ENCODE peak calls at places on chromosomes 11 and 22, in four cellular contexts. One of them, this sample, is unnamed.

GRCh38 chr11:28757725-28758515 is 649.7 kb downstream of the METTL15 start:
- DNase-seq in H1: no peak
- DNase-seq in HepG2: no peak
- DNase-seq in K562: no peak
- DNase-seq in this sample: no peak

GRCh38 chr11:10322830-10323792 is 18.2 kb downstream of the ADM start:
- DNase-seq in K562: peak
- DNase-seq in H1: no peak
- DNase-seq in HepG2: peak
- DNase-seq in this sample: no peak

GRCh38 chr11:64971421-64972233 is at the start of gene MAJIN:
- DNase-seq in H1: peak
- DNase-seq in HepG2: no peak
- DNase-seq in K562: peak
- DNase-seq in this sample: peak

GRCh38 chr11:128814856-128815705 is 52.0 kb downstream of the KCNJ1 start:
- DNase-seq in H1: peak
- DNase-seq in K562: no peak
- DNase-seq in HepG2: no peak
- DNase-seq in this sample: no peak

GRCh38 chr11:67314218-67314617 is 10.9 kb downstream of the SSH3 start:
- DNase-seq in H1: no peak
- DNase-seq in HepG2: no peak
- DNase-seq in K562: no peak
- DNase-seq in this sample: no peak

GRCh38 chr22:32333141-32333768 is 24.4 kb upstream of the RFPL3 start:
- DNase-seq in K562: no peak
- DNase-seq in H1: peak
- DNase-seq in HepG2: no peak
- DNase-seq in this sample: no peak

GRCh38 chr11:77704029-77704428 is 66.4 kb upstream of the CLNS1A start:
- DNase-seq in K562: no peak
- DNase-seq in HepG2: peak
- DNase-seq in H1: no peak
- DNase-seq in this sample: no peak

GRCh38 chr11:66112640-66113098 is 42.6 kb downstream of the PACS1 start:
- DNase-seq in HepG2: no peak
- DNase-seq in K562: no peak
- DNase-seq in H1: no peak
- DNase-seq in this sample: no peak

GRCh38 chr22:50674127-50674493 is 1.5 kb downstream of the SHANK3 start:
- DNase-seq in H1: no peak
- DNase-seq in K562: no peak
- DNase-seq in HepG2: no peak
- DNase-seq in this sample: no peak

GRCh38 chr22:20578192-20578591 is 70.8 kb downstream of the MED15 start:
- DNase-seq in HepG2: no peak
- DNase-seq in H1: no peak
- DNase-seq in K562: no peak
- DNase-seq in this sample: no peak

GRCh38 chr11:70729949-70730348 is 331.6 kb downstream of the CTTN start:
- DNase-seq in K562: no peak
- DNase-seq in HepG2: no peak
- DNase-seq in H1: no peak
- DNase-seq in this sample: no peak

GRCh38 chr22:20010307-20011122 is 6.1 kb downstream of the ARVCF start:
- DNase-seq in HepG2: peak
- DNase-seq in H1: no peak
- DNase-seq in K562: peak
- DNase-seq in this sample: no peak

GRCh38 chr11:23134627-23135026 is 274.4 kb upstream of the CCDC179 start:
- DNase-seq in H1: no peak
- DNase-seq in K562: no peak
- DNase-seq in HepG2: no peak
- DNase-seq in this sample: no peak

GRCh38 chr22:24803064-24803542 is 2.9 kb upstream of the SGSM1 start:
- DNase-seq in H1: peak
- DNase-seq in K562: peak
- DNase-seq in HepG2: peak
- DNase-seq in this sample: no peak

GRCh38 chr11:62105611-62106245 is 18.1 kb upstream of the INCENP start:
- DNase-seq in HepG2: no peak
- DNase-seq in K562: no peak
- DNase-seq in H1: no peak
- DNase-seq in this sample: no peak

GRCh38 chr22:45007946-45008852 is 1.6 kb downstream of the PHF21B start:
- DNase-seq in HepG2: no peak
- DNase-seq in H1: peak
- DNase-seq in K562: peak
- DNase-seq in this sample: no peak

GRCh38 chr22:38866399-38867123 is 5.5 kb downstream of the CBX6 start:
- DNase-seq in HepG2: no peak
- DNase-seq in K562: no peak
- DNase-seq in H1: peak
- DNase-seq in this sample: no peak

GRCh38 chr11:117731689-117732290 is 65.2 kb downstream of the DSCAML1 start:
- DNase-seq in K562: no peak
- DNase-seq in H1: no peak
- DNase-seq in HepG2: no peak
- DNase-seq in this sample: no peak

GRCh38 chr11:1228183-1228821 is 5.4 kb downstream of the MUC5B start:
- DNase-seq in K562: no peak
- DNase-seq in H1: peak
- DNase-seq in HepG2: no peak
- DNase-seq in this sample: no peak

GRCh38 chr11:111765984-111766833 is at the start of gene PPP2R1B:
- DNase-seq in H1: peak
- DNase-seq in K562: peak
- DNase-seq in HepG2: peak
- DNase-seq in this sample: peak

GRCh38 chr22:26585104-26585790 is 4.7 kb downstream of the TPST2 start:
- DNase-seq in H1: no peak
- DNase-seq in K562: no peak
- DNase-seq in HepG2: no peak
- DNase-seq in this sample: no peak
- TF ChIP-seq CREB1 in H1: no peak
- TF ChIP-seq CREB1 in K562: no peak
- TF ChIP-seq CREB1 in HepG2: no peak
- TF ChIP-seq CREB1 in this sample: no peak

GRCh38 chr11:110184974-110185597 is 91.9 kb downstream of the ZC3H12C start:
- DNase-seq in K562: no peak
- DNase-seq in HepG2: peak
- DNase-seq in H1: no peak
- DNase-seq in this sample: no peak

GRCh38 chr11:110186456-110186855 is 93.3 kb downstream of the ZC3H12C start:
- DNase-seq in K562: no peak
- DNase-seq in H1: no peak
- DNase-seq in HepG2: no peak
- DNase-seq in this sample: no peak

GRCh38 chr11:110186867-110187266 is 93.7 kb downstream of the ZC3H12C start:
- DNase-seq in H1: no peak
- DNase-seq in HepG2: no peak
- DNase-seq in K562: no peak
- DNase-seq in this sample: no peak

GRCh38 chr11:110185599-110185998 is 92.4 kb downstream of the ZC3H12C start:
- DNase-seq in HepG2: no peak
- DNase-seq in K562: no peak
- DNase-seq in H1: no peak
- DNase-seq in this sample: no peak

GRCh38 chr11:110187731-110188130 is 94.5 kb downstream of the ZC3H12C start:
- DNase-seq in K562: no peak
- DNase-seq in HepG2: no peak
- DNase-seq in H1: no peak
- DNase-seq in this sample: no peak
- TF ChIP-seq CBX5 in K562: no peak
- TF ChIP-seq CBX5 in HepG2: no peak
- TF ChIP-seq CBX5 in H1: no peak
- TF ChIP-seq CBX5 in this sample: no peak

GRCh38 chr11:119421351-119421750 is 1.6 kb downstream of the THY1 start:
- DNase-seq in H1: no peak
- DNase-seq in K562: no peak
- DNase-seq in HepG2: no peak
- DNase-seq in this sample: no peak

GRCh38 chr11:119423459-119424254 is 685 bp upstream of the THY1 start:
- DNase-seq in HepG2: no peak
- DNase-seq in H1: no peak
- DNase-seq in K562: no peak
- DNase-seq in this sample: no peak

GRCh38 chr11:119422505-119423416 is at the start of gene THY1:
- DNase-seq in H1: peak
- DNase-seq in HepG2: no peak
- DNase-seq in K562: peak
- DNase-seq in this sample: no peak

GRCh38 chr11:119420631-119421030 is 2.3 kb downstream of the THY1 start:
- DNase-seq in K562: no peak
- DNase-seq in HepG2: no peak
- DNase-seq in H1: no peak
- DNase-seq in this sample: no peak

DNA sequence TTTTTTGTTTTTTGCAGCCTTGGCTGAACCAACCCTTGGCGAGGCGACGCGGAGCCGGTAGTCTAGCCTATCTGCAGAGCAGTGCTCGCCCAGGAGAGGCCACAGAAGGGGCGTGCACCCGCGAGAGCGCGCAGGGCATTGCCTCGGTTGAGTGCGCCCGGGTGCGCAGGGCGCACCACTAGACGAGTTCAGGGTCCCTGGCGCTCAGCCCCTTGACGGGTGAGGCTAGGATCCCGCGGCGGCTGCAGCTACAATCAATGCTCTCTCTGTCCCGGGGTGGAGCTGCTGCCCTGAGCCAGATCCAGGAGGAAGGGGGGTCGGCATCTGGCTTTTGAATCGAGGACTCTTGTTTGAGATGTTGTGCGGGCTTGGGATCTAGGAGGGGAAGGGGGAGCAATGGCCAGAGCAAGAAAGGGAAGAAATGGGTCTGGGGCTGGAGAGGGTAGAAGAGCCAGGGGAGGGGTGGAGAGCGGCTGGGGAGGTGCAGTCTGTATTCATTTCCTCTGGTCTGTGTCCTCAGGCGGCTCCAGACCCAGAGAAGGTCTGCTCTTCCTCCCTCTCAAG is 949 bp downstream of the THY1 start:
- DNase-seq in H1: no peak
- DNase-seq in HepG2: no peak
- DNase-seq in K562: no peak
- DNase-seq in this sample: no peak
- TF ChIP-seq EZH2 in H1: no peak
- TF ChIP-seq EZH2 in HepG2: no peak
- TF ChIP-seq EZH2 in K562: no peak
- TF ChIP-seq EZH2 in this sample: no peak

GRCh38 chr22:36374603-36375024 is 13.2 kb downstream of the MYH9 start:
- DNase-seq in H1: no peak
- DNase-seq in K562: no peak
- DNase-seq in HepG2: no peak
- DNase-seq in this sample: no peak
- TF ChIP-seq CREB1 in H1: no peak
- TF ChIP-seq CREB1 in K562: no peak
- TF ChIP-seq CREB1 in HepG2: no peak
- TF ChIP-seq CREB1 in this sample: no peak

DNA sequence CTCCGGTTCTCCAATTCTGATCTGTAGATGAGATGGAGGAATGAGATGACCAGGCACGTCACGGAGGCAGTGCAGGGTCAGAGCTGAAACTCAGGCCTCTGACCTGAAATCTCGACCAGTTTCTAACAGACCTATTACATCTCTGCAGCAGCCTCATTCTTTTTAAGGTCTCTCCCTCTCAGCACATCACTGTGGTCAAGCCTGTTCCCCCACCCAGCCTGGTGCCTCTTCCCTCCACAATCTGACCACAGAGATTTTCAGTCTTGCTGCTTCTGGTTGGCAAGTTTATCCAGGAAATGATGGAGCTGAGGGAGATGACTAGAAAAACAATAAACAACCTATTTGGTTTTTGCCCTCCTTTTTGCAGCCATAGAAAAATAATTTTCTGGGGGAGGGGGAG is 9.5 kb downstream of the GRAMD1B start:
- DNase-seq in H1: no peak
- DNase-seq in K562: no peak
- DNase-seq in HepG2: no peak
- DNase-seq in this sample: no peak
- TF ChIP-seq CBX5 in H1: no peak
- TF ChIP-seq CBX5 in K562: no peak
- TF ChIP-seq CBX5 in HepG2: no peak
- TF ChIP-seq CBX5 in this sample: no peak

DNA sequence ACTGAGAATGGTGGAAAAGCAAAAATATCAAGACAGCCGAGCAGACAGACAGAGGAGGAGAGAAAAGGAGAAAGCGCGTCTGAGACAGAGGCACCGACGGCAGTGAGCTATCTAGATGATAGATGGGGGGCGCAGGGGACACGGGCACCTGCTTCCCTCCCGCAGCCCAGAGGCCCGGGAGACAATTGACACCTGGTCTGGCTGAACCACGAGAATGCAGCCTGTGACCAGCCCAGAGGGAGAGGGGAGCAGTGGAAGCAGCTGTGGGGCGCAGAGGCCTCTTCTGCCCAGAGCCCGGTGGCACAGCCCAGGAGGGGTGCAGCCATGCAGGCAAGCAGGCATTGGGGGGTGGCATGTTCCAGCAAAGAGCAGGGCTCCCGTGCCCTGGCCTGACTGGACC is 48.2 kb downstream of the ELFN2 start:
- DNase-seq in K562: no peak
- DNase-seq in HepG2: no peak
- DNase-seq in H1: no peak
- DNase-seq in this sample: no peak
- TF ChIP-seq EZH2 in K562: no peak
- TF ChIP-seq EZH2 in HepG2: no peak
- TF ChIP-seq EZH2 in H1: no peak
- TF ChIP-seq EZH2 in this sample: no peak

DNA sequence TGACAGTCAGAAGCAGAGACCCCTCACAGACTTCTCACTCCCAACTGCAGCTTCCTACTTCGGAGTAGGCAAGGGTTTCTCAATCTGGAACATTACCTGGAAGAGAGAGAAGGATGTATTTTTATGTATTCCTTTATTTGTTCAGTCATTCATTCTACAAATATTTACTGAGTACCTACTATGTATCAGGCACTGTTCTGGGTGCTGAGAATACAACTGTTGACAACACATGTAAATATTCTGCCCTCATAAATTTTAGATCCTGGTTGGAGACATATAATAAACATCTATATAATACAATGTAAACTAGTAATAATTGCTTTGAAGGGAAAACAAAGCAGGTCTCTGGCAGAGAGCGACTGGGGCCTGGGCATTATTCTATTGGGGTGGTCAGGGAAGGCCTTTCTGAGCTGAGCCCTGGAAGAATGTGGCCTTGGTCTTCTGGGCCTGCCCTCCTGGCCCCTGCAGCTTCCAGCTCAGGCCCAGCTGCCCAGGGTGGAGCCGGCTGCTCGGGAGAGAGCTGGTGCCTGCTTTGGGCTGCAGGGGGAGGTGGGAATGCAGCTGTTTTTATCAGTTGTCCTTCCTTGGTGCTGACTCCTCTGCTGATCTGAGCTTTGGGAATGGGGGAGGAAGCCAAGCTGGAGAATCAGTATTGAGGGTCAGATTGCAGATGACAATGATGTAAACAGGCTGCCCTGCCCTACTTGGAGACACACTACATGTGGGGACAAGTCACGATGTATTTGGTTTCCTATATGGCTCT is 46.8 kb downstream of the PKNOX2 start:
- DNase-seq in H1: no peak
- DNase-seq in K562: no peak
- DNase-seq in HepG2: no peak
- DNase-seq in this sample: no peak
- TF ChIP-seq CREB1 in H1: no peak
- TF ChIP-seq CREB1 in K562: no peak
- TF ChIP-seq CREB1 in HepG2: no peak
- TF ChIP-seq CREB1 in this sample: no peak

This sample was measured in GM12878.